ENCODE peak calls at places on chromosomes 4 and X, in five cellular contexts. One of them, this sample, is unnamed.

GRCh38 chr4:958836-959337 is 14.5 kb downstream of the DGKQ start:
- DNase-seq in HepG2: no peak
- DNase-seq in K562: no peak
- DNase-seq in H1: no peak
- DNase-seq in GM12878: no peak
- DNase-seq in this sample: no peak

GRCh38 chrX:136115124-136115908 is 32.0 kb upstream of the FHL1 start:
- DNase-seq in K562: no peak
- DNase-seq in HepG2: no peak
- DNase-seq in H1: no peak
- DNase-seq in GM12878: no peak
- DNase-seq in this sample: no peak

GRCh38 chrX:81174286-81174685 is 27.4 kb downstream of the HMGN5 start:
- DNase-seq in HepG2: peak; percentile 3
- DNase-seq in GM12878: no peak
- DNase-seq in H1: no peak
- DNase-seq in K562: no peak
- DNase-seq in this sample: no peak

GRCh38 chrX:101958139-101958538 is 26.3 kb upstream of the ZMAT1 start:
- DNase-seq in H1: no peak
- DNase-seq in GM12878: no peak
- DNase-seq in K562: no peak
- DNase-seq in HepG2: no peak
- DNase-seq in this sample: no peak

GRCh38 chr4:72974694-72975487 is 94.6 kb downstream of the COX18 start:
- DNase-seq in H1: no peak
- DNase-seq in GM12878: no peak
- DNase-seq in HepG2: no peak
- DNase-seq in K562: no peak
- DNase-seq in this sample: no peak

GRCh38 chr4:108192056-108192455 is 23.3 kb upstream of the LEF1 start:
- DNase-seq in GM12878: no peak
- DNase-seq in K562: no peak
- DNase-seq in HepG2: no peak
- DNase-seq in H1: no peak
- DNase-seq in this sample: no peak

GRCh38 chr4:7924163-7924562 is 15.5 kb downstream of the AFAP1 start:
- DNase-seq in HepG2: peak; percentile 80
- DNase-seq in H1: no peak
- DNase-seq in K562: no peak
- DNase-seq in GM12878: no peak
- DNase-seq in this sample: no peak

GRCh38 chr4:176789955-176790354 is 2.8 kb downstream of the VEGFC start:
- DNase-seq in HepG2: peak; percentile 31
- DNase-seq in GM12878: no peak
- DNase-seq in K562: peak; percentile 7
- DNase-seq in H1: no peak
- DNase-seq in this sample: peak; percentile 23

GRCh38 chr4:68490826-68491457 is 43.7 kb downstream of the TMPRSS11E start:
- DNase-seq in GM12878: no peak
- DNase-seq in HepG2: no peak
- DNase-seq in K562: no peak
- DNase-seq in H1: no peak
- DNase-seq in this sample: no peak

GRCh38 chr4:120919358-120919757 is 3.2 kb downstream of the PRDM5 start:
- DNase-seq in H1: no peak
- DNase-seq in K562: no peak
- DNase-seq in GM12878: no peak
- DNase-seq in HepG2: no peak
- DNase-seq in this sample: no peak
- TF ChIP-seq ZNF274 in H1: no peak
- TF ChIP-seq ZNF274 in K562: no peak
- TF ChIP-seq ZNF274 in GM12878: no peak
- TF ChIP-seq ZNF274 in HepG2: no peak
- TF ChIP-seq ZNF274 in this sample: no peak

GRCh38 chr4:172758586-172759340 is 409.8 kb upstream of the GALNT7 start:
- DNase-seq in K562: no peak
- DNase-seq in H1: no peak
- DNase-seq in HepG2: no peak
- DNase-seq in GM12878: no peak
- DNase-seq in this sample: no peak
- TF ChIP-seq CEBPB in K562: no peak
- TF ChIP-seq CEBPB in H1: no peak
- TF ChIP-seq CEBPB in HepG2: no peak
- TF ChIP-seq CEBPB in GM12878: no peak
- TF ChIP-seq CEBPB in this sample: no peak

GRCh38 chr4:76717431-76717830 is 180.5 kb downstream of the SOWAHB start:
- DNase-seq in K562: no peak
- DNase-seq in HepG2: no peak
- DNase-seq in GM12878: no peak
- DNase-seq in H1: no peak
- DNase-seq in this sample: no peak

GRCh38 chr4:76716020-76716419 is 181.9 kb downstream of the SOWAHB start:
- DNase-seq in HepG2: no peak
- DNase-seq in GM12878: no peak
- DNase-seq in H1: no peak
- DNase-seq in K562: no peak
- DNase-seq in this sample: no peak

GRCh38 chr4:76716658-76717057 is 181.3 kb downstream of the SOWAHB start:
- DNase-seq in K562: no peak
- DNase-seq in H1: no peak
- DNase-seq in HepG2: no peak
- DNase-seq in GM12878: no peak
- DNase-seq in this sample: no peak

GRCh38 chr4:76712564-76712963 is 185.4 kb downstream of the SOWAHB start:
- DNase-seq in H1: no peak
- DNase-seq in K562: no peak
- DNase-seq in HepG2: no peak
- DNase-seq in GM12878: no peak
- DNase-seq in this sample: no peak

DNA sequence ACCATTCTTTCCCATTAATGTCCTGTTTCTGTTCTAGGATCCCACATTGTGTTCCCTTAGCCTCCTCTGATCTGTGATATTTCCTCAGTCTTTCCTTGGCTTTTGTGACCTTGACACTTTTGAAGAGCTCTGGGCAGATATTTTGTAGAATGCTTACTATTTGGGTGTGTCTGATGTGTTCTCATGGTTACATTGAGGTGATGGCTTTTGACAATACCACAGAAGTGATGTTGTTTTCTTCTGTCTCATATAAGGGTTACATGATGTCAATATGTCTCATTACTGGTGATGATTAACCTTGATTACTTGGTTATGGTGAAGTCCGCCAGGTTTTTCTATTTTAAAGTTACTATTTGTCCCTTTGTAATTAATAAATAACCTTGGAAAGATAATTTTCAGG is 183.7 kb downstream of the SOWAHB start:
- DNase-seq in H1: no peak
- DNase-seq in K562: no peak
- DNase-seq in HepG2: no peak
- DNase-seq in GM12878: no peak
- DNase-seq in this sample: no peak
- H3K79me2 ChIP-seq in H1: peaks cover 25% of the 10 kb centered on the region
- H3K79me2 ChIP-seq in K562: no peaks in the 10 kb centered on the region
- H3K79me2 ChIP-seq in HepG2: no peaks in the 10 kb centered on the region
- H3K79me2 ChIP-seq in GM12878: no peaks in the 10 kb centered on the region
- H3K79me2 ChIP-seq in this sample: no peaks in the 10 kb centered on the region

DNA sequence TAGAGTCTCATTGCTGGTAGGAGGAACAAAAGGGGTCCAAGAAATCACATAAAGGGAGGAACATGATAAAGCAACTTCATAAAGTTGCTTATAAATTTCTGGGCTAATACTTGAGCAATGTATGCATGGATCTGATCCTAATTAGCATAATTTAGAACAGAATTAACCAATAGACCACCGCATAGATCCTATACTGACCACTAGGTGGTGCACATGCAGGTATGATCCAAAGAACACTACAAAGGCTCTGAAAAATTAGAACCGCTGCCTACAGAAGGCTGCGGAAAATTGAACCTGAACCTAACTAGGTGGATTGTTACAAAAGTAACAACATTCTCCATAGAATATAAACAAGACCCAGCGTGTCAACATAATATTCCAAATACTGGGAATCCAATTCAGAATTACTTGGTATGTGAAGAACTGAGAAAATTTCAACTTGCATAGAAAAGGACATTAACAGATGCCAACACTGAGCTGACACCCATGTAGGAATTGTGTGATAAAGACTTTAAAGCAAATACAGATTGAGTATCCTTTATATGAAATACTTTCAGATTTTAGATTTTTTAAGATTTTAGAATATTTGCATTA is 23.3 kb downstream of the BRCC3 start:
- DNase-seq in K562: peak; percentile 28
- DNase-seq in H1: no peak
- DNase-seq in GM12878: no peak
- DNase-seq in HepG2: peak; percentile 20
- DNase-seq in this sample: no peak
- TF ChIP-seq ZNF274 in K562: no peak
- TF ChIP-seq ZNF274 in H1: no peak
- TF ChIP-seq ZNF274 in GM12878: no peak
- TF ChIP-seq ZNF274 in HepG2: no peak
- TF ChIP-seq ZNF274 in this sample: no peak

GRCh38 chrX:133048751-133049150 is 48.2 kb downstream of the USP26 start:
- DNase-seq in K562: no peak
- DNase-seq in GM12878: no peak
- DNase-seq in HepG2: no peak
- DNase-seq in H1: no peak
- DNase-seq in this sample: no peak

GRCh38 chrX:133042260-133042659 is 54.6 kb downstream of the USP26 start:
- DNase-seq in HepG2: no peak
- DNase-seq in H1: no peak
- DNase-seq in GM12878: no peak
- DNase-seq in K562: no peak
- DNase-seq in this sample: no peak

GRCh38 chrX:133046601-133047000 is 50.3 kb downstream of the USP26 start:
- DNase-seq in H1: no peak
- DNase-seq in GM12878: no peak
- DNase-seq in HepG2: no peak
- DNase-seq in K562: no peak
- DNase-seq in this sample: no peak

GRCh38 chrX:133045986-133046385 is 50.9 kb downstream of the USP26 start:
- DNase-seq in H1: no peak
- DNase-seq in HepG2: peak; percentile 2
- DNase-seq in K562: no peak
- DNase-seq in GM12878: no peak
- DNase-seq in this sample: peak; percentile 10
- TF ChIP-seq CEBPB in H1: no peak
- TF ChIP-seq CEBPB in HepG2: no peak
- TF ChIP-seq CEBPB in K562: no peak
- TF ChIP-seq CEBPB in GM12878: no peak
- TF ChIP-seq CEBPB in this sample: no peak

GRCh38 chr4:52655505-52655904 is 3.6 kb downstream of the USP46 start:
- DNase-seq in H1: no peak
- DNase-seq in GM12878: no peak
- DNase-seq in HepG2: no peak
- DNase-seq in K562: no peak
- DNase-seq in this sample: no peak
- H3K79me2 ChIP-seq in H1: peaks cover 78% of the 10 kb centered on the region
- H3K79me2 ChIP-seq in GM12878: peaks cover 25% of the 10 kb centered on the region
- H3K79me2 ChIP-seq in HepG2: peaks cover 28% of the 10 kb centered on the region
- H3K79me2 ChIP-seq in K562: peaks cover 17% of the 10 kb centered on the region
- H3K79me2 ChIP-seq in this sample: peaks cover 67% of the 10 kb centered on the region

GRCh38 chrX:989959-990510 is 222.4 kb downstream of the CRLF2 start:
- DNase-seq in K562: peak; percentile 41
- DNase-seq in GM12878: peak; percentile 97
- DNase-seq in HepG2: no peak
- DNase-seq in H1: no peak
- DNase-seq in this sample: peak; percentile 78
- TF ChIP-seq ZNF274 in K562: no peak
- TF ChIP-seq ZNF274 in GM12878: no peak
- TF ChIP-seq ZNF274 in HepG2: no peak
- TF ChIP-seq ZNF274 in H1: no peak
- TF ChIP-seq ZNF274 in this sample: no peak

DNA sequence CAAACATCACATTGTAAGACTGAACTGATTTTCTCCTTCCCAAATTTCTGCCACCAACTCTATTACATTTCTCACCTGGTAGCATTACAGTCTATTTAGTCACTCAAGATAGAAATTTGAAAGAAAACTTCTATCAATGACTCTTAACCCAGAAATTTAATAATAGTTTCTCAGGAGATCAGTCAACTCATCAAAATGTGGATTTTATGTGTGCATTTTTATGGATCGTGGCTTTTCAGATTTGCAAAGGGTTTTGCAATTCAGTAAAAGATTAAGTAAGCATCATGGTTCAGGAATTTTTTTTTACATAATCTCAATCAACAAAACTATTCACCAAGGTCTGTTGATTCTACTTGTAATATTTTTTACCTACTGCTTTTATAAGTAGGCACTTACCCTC is 111.1 kb downstream of the CFAP299 start:
- DNase-seq in GM12878: no peak
- DNase-seq in H1: no peak
- DNase-seq in K562: no peak
- DNase-seq in HepG2: no peak
- DNase-seq in this sample: no peak
- TF ChIP-seq CEBPB in GM12878: no peak
- TF ChIP-seq CEBPB in H1: no peak
- TF ChIP-seq CEBPB in K562: no peak
- TF ChIP-seq CEBPB in HepG2: no peak
- TF ChIP-seq CEBPB in this sample: no peak

GRCh38 chrX:77719388-77719787 is 66.6 kb downstream of the ATRX start:
- DNase-seq in GM12878: no peak
- DNase-seq in HepG2: peak; percentile 31
- DNase-seq in H1: no peak
- DNase-seq in K562: no peak
- DNase-seq in this sample: no peak

GRCh38 chrX:77723684-77724083 is 62.3 kb downstream of the ATRX start:
- DNase-seq in H1: no peak
- DNase-seq in GM12878: no peak
- DNase-seq in HepG2: no peak
- DNase-seq in K562: no peak
- DNase-seq in this sample: no peak
- H3K79me2 ChIP-seq in H1: peaks cover 88% of the 10 kb centered on the region
- H3K79me2 ChIP-seq in GM12878: peaks cover 21% of the 10 kb centered on the region
- H3K79me2 ChIP-seq in HepG2: peaks cover 46% of the 10 kb centered on the region
- H3K79me2 ChIP-seq in K562: peaks cover 21% of the 10 kb centered on the region
- H3K79me2 ChIP-seq in this sample: peaks cover 62% of the 10 kb centered on the region

This sample was measured in HCT116.